ENCODE peak calls at places on chromosomes 16 and 17, in eight cellular contexts. L, P, M, I, D, K, E and Q are unnamed samples.

GRCh38 chr16:85998868-85999729 is 100.1 kb downstream of the IRF8 start:
- DNase-seq in M (no peak), P (no peak), E (no peak), D (no peak), I (no peak), L (no peak), K (no peak), Q (no peak)

GRCh38 chr17:49996495-49997255 is 1.7 kb upstream of the DLX3 start:
- DNase-seq in M (peak), K (peak), E (no peak), D (peak), L (peak), I (peak), P (peak), Q (no peak)

GRCh38 chr17:32546031-32546444 is 59.2 kb downstream of the CDK5R1 start:
- DNase-seq in L (no peak), P (no peak), I (no peak), D (peak), K (no peak), E (no peak), M (no peak), Q (no peak)

GRCh38 chr16:22632621-22633020 is 121.9 kb downstream of the NPIPB5 start:
- DNase-seq in L (no peak), D (no peak), M (no peak), I (no peak), P (no peak), E (no peak), K (no peak), Q (no peak)

GRCh38 chr16:61937646-61938045 is 98.6 kb downstream of the CDH8 start:
- DNase-seq in P (no peak), M (no peak), L (no peak), D (no peak), K (no peak), I (no peak), E (no peak), Q (no peak)

GRCh38 chr17:59872351-59872750 is 20.4 kb downstream of the TUBD1 start:
- DNase-seq in K (no peak), I (no peak), P (no peak), L (no peak), E (no peak), M (no peak), D (no peak), Q (no peak)

GRCh38 chr17:75645889-75646625 is 12.8 kb downstream of the SMIM5 start:
- DNase-seq in D (no peak), K (peak), M (peak), P (no peak), E (peak), I (peak), L (no peak), Q (no peak)

GRCh38 chr16:54712866-54713265 is 217.8 kb upstream of the IRX5 start:
- DNase-seq in E (peak), P (no peak), L (no peak), K (no peak), I (no peak), M (no peak), D (no peak), Q (no peak)

GRCh38 chr16:1688807-1689560 is 10.9 kb downstream of the JPT2 start:
- DNase-seq in D (no peak), L (no peak), M (no peak), P (peak), E (peak), K (no peak), I (no peak), Q (no peak)

GRCh38 chr17:7048968-7049367 is 5.1 kb upstream of the SLC16A11 start:
- DNase-seq in K (no peak), I (no peak), L (no peak), D (no peak), M (no peak), E (no peak), P (no peak), Q (no peak)

GRCh38 chr17:1709971-1710806 is at the start of gene TLCD2:
- DNase-seq in I (peak), L (peak), K (peak), M (peak), P (peak), D (peak), E (peak), Q (no peak)

GRCh38 chr17:72399023-72399607 is 278.3 kb downstream of the SOX9 start:
- DNase-seq in I (no peak), L (no peak), D (no peak), K (no peak), E (no peak), M (no peak), P (no peak), Q (no peak)

GRCh38 chr17:77344038-77344437 is 203.3 kb downstream of the SEC14L1 start:
- DNase-seq in K (no peak), E (no peak), D (no peak), L (no peak), I (no peak), M (no peak), P (no peak), Q (no peak)

GRCh38 chr17:80067393-80067986 is 31.0 kb downstream of the CCDC40 start:
- DNase-seq in D (no peak), E (no peak), L (no peak), P (no peak), I (no peak), M (no peak), K (no peak), Q (no peak)

GRCh38 chr17:48726916-48727286 is 1.6 kb downstream of the HOXB13 start:
- DNase-seq in D (no peak), E (no peak), M (no peak), I (no peak), K (no peak), L (no peak), P (no peak), Q (no peak)

GRCh38 chr17:77424585-77425344 is 284.0 kb downstream of the SEC14L1 start:
- DNase-seq in M (peak), D (no peak), P (peak), K (peak), L (no peak), I (peak), E (peak), Q (peak)

GRCh38 chr17:50953831-50954601 is 87.9 kb upstream of the TOB1 start:
- DNase-seq in P (peak), M (peak), E (no peak), L (no peak), D (peak), K (peak), I (peak), Q (peak)

GRCh38 chr16:71645450-71645849 is 19.5 kb downstream of the MARVELD3 start:
- DNase-seq in D (peak), I (peak), P (peak), K (no peak), L (no peak), E (no peak), M (peak), Q (peak)

GRCh38 chr16:74226361-74226979 is 70.1 kb upstream of the PSMD7 start:
- DNase-seq in M (no peak), I (no peak), E (no peak), K (no peak), P (peak), L (no peak), D (peak), Q (no peak)

GRCh38 chr16:2799852-2800226 is 1.6 kb downstream of the PRSS41 start:
- DNase-seq in P (no peak), I (no peak), K (no peak), M (peak), E (no peak), D (no peak), L (no peak), Q (no peak)

GRCh38 chr16:67169642-67170167 is 633 bp upstream of the NOL3 start:
- DNase-seq in I (no peak), L (peak), K (peak), M (peak), E (no peak), P (no peak), D (peak), Q (no peak)
- H3K4me3 ChIP-seq in I (peak), L (peak), K (peak), M (peak), E (peak), P (peak), D (peak), Q (peak)

DNA sequence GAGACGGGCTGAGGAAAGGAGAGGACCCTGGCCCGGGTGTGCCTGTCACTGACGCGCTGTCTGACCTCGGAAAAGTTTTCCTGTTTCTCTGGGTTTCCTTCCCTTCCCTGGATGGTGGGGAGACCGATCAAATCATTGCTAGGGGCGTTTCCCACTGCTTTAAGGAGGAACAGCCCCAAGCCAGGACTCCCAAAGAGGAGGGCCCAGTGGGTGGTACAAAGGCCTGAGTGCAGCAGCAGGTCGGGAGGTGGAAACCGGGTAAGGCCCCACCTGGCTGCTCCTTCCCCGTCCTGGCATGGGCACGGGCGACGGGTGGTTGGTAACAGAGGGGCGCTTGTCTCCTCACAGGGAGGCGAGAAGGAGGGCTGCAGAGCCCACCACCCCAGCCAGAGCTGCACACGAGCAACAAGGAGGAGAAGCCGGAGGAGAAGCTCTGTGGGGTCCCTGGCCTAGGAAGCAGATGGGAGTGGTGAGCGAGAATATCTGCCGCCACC is 2.2 kb downstream of the SRL start:
- DNase-seq in E (no peak), K (peak), L (no peak), I (no peak), D (no peak), P (no peak), M (no peak), Q (no peak)
- H3K4me3 ChIP-seq in E (no peak), K (peak), L (no peak), I (no peak), D (no peak), P (no peak), M (no peak), Q (no peak)

DNA sequence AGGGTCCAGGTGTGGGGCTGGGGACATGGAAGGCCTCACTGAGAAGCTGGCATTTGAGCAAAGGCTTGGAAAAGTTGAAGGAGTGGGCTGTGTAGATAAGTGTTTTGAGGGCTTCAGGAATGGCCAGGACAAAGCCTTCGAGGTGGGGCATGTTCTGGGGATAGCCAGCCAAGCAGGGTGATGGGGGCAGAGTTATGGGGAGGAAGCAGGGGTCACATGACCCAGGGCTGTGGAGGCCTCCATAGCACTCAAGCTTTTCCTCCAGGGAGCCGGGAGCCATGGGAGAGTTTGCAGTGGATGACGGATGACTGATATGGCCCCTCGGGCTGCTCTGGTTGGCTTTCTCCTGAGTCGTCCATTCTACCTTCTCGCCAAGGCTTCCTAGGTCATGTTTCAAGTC is 27.6 kb downstream of the PLCG2 start:
- DNase-seq in E (no peak), P (no peak), M (no peak), L (no peak), K (no peak), I (no peak), D (no peak), Q (no peak)
- H3K4me3 ChIP-seq in E (no peak), P (no peak), M (no peak), L (no peak), K (no peak), I (no peak), D (no peak), Q (no peak)

DNA sequence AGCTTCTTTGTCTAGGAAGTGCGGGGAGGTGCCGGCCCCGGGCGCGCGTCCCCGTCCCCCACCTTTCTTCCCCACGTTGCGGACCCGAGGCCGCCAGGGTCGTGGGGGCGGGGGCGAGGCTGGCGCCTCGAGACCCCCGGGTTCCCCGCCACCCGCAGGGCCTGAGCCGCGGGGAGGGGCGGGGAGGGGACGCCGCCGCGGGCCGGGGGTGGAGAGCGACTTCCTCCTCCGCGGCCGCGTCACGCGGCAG is 1.8 kb upstream of the ACTG1 start:
- DNase-seq in K (no peak), I (no peak), L (no peak), P (no peak), E (no peak), D (no peak), M (no peak), Q (no peak)
- H3K4me3 ChIP-seq in K (peak), I (peak), L (peak), P (peak), E (peak), D (peak), M (peak), Q (peak)

GRCh38 chr17:83109793-83110645 is 30.6 kb downstream of the METRNL start:
- DNase-seq in I (peak), D (no peak), L (no peak), M (peak), E (peak), K (peak), P (peak), Q (peak)
- H3K4me3 ChIP-seq in I (peak), D (no peak), L (no peak), M (no peak), E (peak), K (no peak), P (peak), Q (peak)

GRCh38 chr16:84368327-84368996 is at the start of gene ATP2C2:
- DNase-seq in L (no peak), E (peak), K (no peak), D (peak), I (peak), P (no peak), M (peak), Q (no peak)
- H3K4me3 ChIP-seq in L (no peak), E (peak), K (no peak), D (peak), I (no peak), P (no peak), M (peak), Q (no peak)

GRCh38 chr17:63962298-63962744 is 10.4 kb downstream of the SCN4A start:
- DNase-seq in K (no peak), E (no peak), D (no peak), P (no peak), M (no peak), I (no peak), L (no peak), Q (no peak)

GRCh38 chr17:63961355-63962207 is 11.1 kb downstream of the SCN4A start:
- DNase-seq in I (peak), K (peak), L (peak), E (peak), M (peak), D (peak), P (peak), Q (no peak)

GRCh38 chr17:63963123-63963522 is 9.6 kb downstream of the SCN4A start:
- DNase-seq in K (peak), I (no peak), M (no peak), E (no peak), D (no peak), P (no peak), L (no peak), Q (no peak)

GRCh38 chr17:63960430-63960829 is 12.3 kb downstream of the SCN4A start:
- DNase-seq in D (peak), K (no peak), P (no peak), L (no peak), E (no peak), M (no peak), I (no peak), Q (no peak)

DNA sequence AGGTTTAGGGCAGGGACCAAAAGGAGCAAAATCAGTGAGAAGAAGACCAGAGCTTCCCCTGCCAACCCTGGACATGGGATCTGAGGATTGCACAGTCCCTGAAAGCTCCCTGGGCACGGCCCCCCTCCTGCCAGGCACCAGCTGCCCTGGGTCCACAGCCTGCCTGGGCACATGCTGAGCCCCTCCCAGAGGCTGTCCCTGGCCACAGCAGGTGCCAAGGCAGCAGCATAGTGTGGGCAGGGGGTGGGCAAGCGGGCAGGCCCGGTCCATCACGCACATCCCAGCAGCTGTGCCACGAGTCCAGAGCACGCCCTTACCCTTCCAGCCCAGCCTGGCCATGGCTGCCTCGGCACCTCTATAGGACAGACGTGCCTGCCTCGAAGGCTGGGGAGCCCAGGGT is 12.7 kb downstream of the SCN4A start:
- DNase-seq in M (no peak), E (no peak), P (no peak), K (no peak), D (no peak), L (no peak), I (no peak), Q (no peak)
- H3K4me3 ChIP-seq in M (no peak), E (no peak), P (no peak), K (no peak), D (no peak), L (no peak), I (no peak), Q (no peak)

DNA sequence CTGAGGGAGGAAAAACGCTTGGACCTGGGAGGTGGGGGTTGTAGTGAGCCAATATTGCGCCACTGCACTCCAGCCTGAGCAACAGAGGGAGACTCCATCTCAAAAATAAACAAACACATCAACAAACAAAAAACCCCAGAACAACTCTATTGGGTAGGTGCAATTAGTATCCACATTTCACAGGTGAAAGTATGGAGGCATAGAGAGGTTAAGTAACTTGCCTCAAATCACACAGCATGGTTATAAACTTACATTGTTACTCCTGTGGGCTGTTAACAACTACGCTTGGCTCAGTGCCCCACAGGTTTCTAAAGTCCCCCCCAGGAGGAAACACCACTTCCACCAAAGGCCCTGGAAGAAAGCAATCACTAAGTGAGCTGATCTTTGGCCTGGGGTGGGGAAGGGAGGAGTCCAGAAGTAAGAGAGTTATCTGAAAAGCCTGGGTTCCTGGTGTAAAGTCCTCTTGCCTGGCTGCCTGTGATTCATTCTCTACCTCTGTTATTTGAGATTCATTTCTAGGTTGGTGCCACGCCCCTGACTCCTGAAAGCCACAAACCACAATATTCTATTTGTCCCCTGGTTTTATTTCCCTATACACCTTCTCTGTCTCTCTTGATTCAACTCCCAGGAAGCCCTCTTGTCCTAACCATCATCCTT is 195.6 kb downstream of the XYLT1 start:
- DNase-seq in D (no peak), K (no peak), M (peak), L (no peak), E (peak), P (no peak), I (peak), Q (no peak)
- H3K4me3 ChIP-seq in D (no peak), K (no peak), M (no peak), L (no peak), E (no peak), P (no peak), I (no peak), Q (no peak)